ENCODE peak calls at places on chromosomes 7 and 10, in five cellular contexts. One of them, this sample, is unnamed.

GRCh38 chr10:103465411-103466179 is 6.9 kb upstream of the CALHM1 start:
- DNase-seq in psoas muscle: no peak
- DNase-seq in pancreas: no peak
- DNase-seq in GM12865: peak
- DNase-seq in OCI-LY7: no peak
- DNase-seq in this sample: peak

GRCh38 chr7:134690614-134691504 is 44.2 kb downstream of the BPGM start:
- DNase-seq in psoas muscle: no peak
- DNase-seq in pancreas: no peak
- DNase-seq in GM12865: no peak
- DNase-seq in OCI-LY7: no peak
- DNase-seq in this sample: no peak

GRCh38 chr7:16940777-16941176 is 59.0 kb upstream of the AGR3 start:
- DNase-seq in psoas muscle: no peak
- DNase-seq in pancreas: no peak
- DNase-seq in GM12865: no peak
- DNase-seq in OCI-LY7: no peak
- DNase-seq in this sample: no peak

GRCh38 chr7:38321515-38321944 is 48.1 kb upstream of the TARP start:
- DNase-seq in psoas muscle: no peak
- DNase-seq in pancreas: no peak
- DNase-seq in GM12865: no peak
- DNase-seq in OCI-LY7: no peak
- DNase-seq in this sample: no peak

GRCh38 chr7:91609525-91609924 is 271.0 kb downstream of the MTERF1 start:
- DNase-seq in psoas muscle: no peak
- DNase-seq in pancreas: no peak
- DNase-seq in GM12865: no peak
- DNase-seq in OCI-LY7: no peak
- DNase-seq in this sample: no peak

GRCh38 chr10:130621231-130621775 is 485.1 kb downstream of the GLRX3 start:
- DNase-seq in psoas muscle: no peak
- DNase-seq in pancreas: no peak
- DNase-seq in GM12865: no peak
- DNase-seq in OCI-LY7: no peak
- DNase-seq in this sample: no peak

GRCh38 chr7:44212018-44212417 is 11.2 kb downstream of the YKT6 start:
- DNase-seq in psoas muscle: no peak
- DNase-seq in pancreas: no peak
- DNase-seq in GM12865: no peak
- DNase-seq in OCI-LY7: no peak
- DNase-seq in this sample: no peak

GRCh38 chr10:60809157-60809556 is 30.9 kb downstream of the CDK1 start:
- DNase-seq in psoas muscle: no peak
- DNase-seq in pancreas: no peak
- DNase-seq in GM12865: no peak
- DNase-seq in OCI-LY7: no peak
- DNase-seq in this sample: no peak

GRCh38 chr10:110989016-110989415 is 69.6 kb downstream of the SHOC2 start:
- DNase-seq in psoas muscle: no peak
- DNase-seq in pancreas: no peak
- DNase-seq in GM12865: no peak
- DNase-seq in OCI-LY7: no peak
- DNase-seq in this sample: no peak

GRCh38 chr10:66176772-66177171 is 749.1 kb upstream of the LRRTM3 start:
- DNase-seq in psoas muscle: no peak
- DNase-seq in pancreas: no peak
- DNase-seq in GM12865: no peak
- DNase-seq in OCI-LY7: no peak
- DNase-seq in this sample: no peak

GRCh38 chr7:144408116-144408515 is 4.6 kb upstream of the NOBOX start:
- DNase-seq in psoas muscle: no peak
- DNase-seq in pancreas: no peak
- DNase-seq in GM12865: no peak
- DNase-seq in OCI-LY7: no peak
- DNase-seq in this sample: no peak

GRCh38 chr7:21912305-21912704 is 33.4 kb downstream of the CDCA7L start:
- DNase-seq in psoas muscle: no peak
- DNase-seq in pancreas: no peak
- DNase-seq in GM12865: no peak
- DNase-seq in OCI-LY7: no peak
- DNase-seq in this sample: no peak

GRCh38 chr10:132294561-132295320 is 13.0 kb downstream of the STK32C start:
- DNase-seq in psoas muscle: no peak
- DNase-seq in pancreas: no peak
- DNase-seq in GM12865: no peak
- DNase-seq in OCI-LY7: no peak
- DNase-seq in this sample: no peak

GRCh38 chr7:4681218-4681851 is 760 bp upstream of the FOXK1 start:
- DNase-seq in psoas muscle: no peak
- DNase-seq in pancreas: no peak
- DNase-seq in GM12865: no peak
- DNase-seq in OCI-LY7: peak
- DNase-seq in this sample: no peak

GRCh38 chr10:76149182-76149581 is 717.8 kb downstream of the LRMDA start:
- DNase-seq in psoas muscle: no peak
- DNase-seq in pancreas: no peak
- DNase-seq in GM12865: no peak
- DNase-seq in OCI-LY7: no peak
- DNase-seq in this sample: no peak

GRCh38 chr7:100893318-100893895 is 2.3 kb downstream of the ACHE start:
- DNase-seq in psoas muscle: no peak
- DNase-seq in pancreas: no peak
- DNase-seq in GM12865: no peak
- DNase-seq in OCI-LY7: no peak
- DNase-seq in this sample: no peak

GRCh38 chr7:15305002-15305600 is 256.7 kb downstream of the AGMO start:
- DNase-seq in psoas muscle: peak
- DNase-seq in pancreas: no peak
- DNase-seq in GM12865: peak
- DNase-seq in OCI-LY7: peak
- DNase-seq in this sample: peak
- H3K4me3 ChIP-seq in psoas muscle: no peak
- H3K4me3 ChIP-seq in pancreas: no peak
- H3K4me3 ChIP-seq in GM12865: no peak
- H3K4me3 ChIP-seq in OCI-LY7: no peak
- H3K4me3 ChIP-seq in this sample: no peak

GRCh38 chr10:49001402-49001801 is 61.8 kb upstream of the LRRC18 start:
- DNase-seq in psoas muscle: no peak
- DNase-seq in pancreas: no peak
- DNase-seq in GM12865: no peak
- DNase-seq in OCI-LY7: no peak
- DNase-seq in this sample: no peak
- TF ChIP-seq CTCF in psoas muscle: no peak
- TF ChIP-seq CTCF in pancreas: no peak
- TF ChIP-seq CTCF in GM12865: no peak
- TF ChIP-seq CTCF in OCI-LY7: peak
- TF ChIP-seq CTCF in this sample: peak

DNA sequence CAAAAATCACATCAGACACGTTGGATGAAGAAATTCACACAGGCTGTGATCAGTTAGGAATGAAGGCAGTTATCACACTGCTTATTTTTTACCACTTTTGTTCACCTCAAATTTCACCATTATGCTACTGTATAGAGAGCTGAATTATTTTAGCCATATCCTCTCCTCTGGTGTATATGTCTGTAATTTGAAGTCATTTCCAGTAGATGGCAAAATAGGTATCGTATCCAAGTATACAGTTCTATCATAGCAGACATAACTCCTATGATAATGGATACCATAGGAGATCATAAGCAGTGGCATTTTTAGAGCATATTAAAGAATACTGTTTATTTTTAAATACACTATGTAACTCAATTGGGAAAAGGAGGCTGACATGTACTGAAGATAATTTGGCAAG is 909.7 kb downstream of the DNAJB9 start:
- DNase-seq in psoas muscle: no peak
- DNase-seq in pancreas: no peak
- DNase-seq in GM12865: no peak
- DNase-seq in OCI-LY7: no peak
- DNase-seq in this sample: peak
- H3K4me3 ChIP-seq in psoas muscle: no peak
- H3K4me3 ChIP-seq in pancreas: no peak
- H3K4me3 ChIP-seq in GM12865: no peak
- H3K4me3 ChIP-seq in OCI-LY7: no peak
- H3K4me3 ChIP-seq in this sample: no peak

GRCh38 chr10:12428447-12429135 is 79.2 kb downstream of the CAMK1D start:
- DNase-seq in psoas muscle: no peak
- DNase-seq in pancreas: no peak
- DNase-seq in GM12865: no peak
- DNase-seq in OCI-LY7: no peak
- DNase-seq in this sample: no peak
- TF ChIP-seq CTCF in psoas muscle: no peak
- TF ChIP-seq CTCF in pancreas: no peak
- TF ChIP-seq CTCF in GM12865: no peak
- TF ChIP-seq CTCF in OCI-LY7: peak
- TF ChIP-seq CTCF in this sample: no peak

DNA sequence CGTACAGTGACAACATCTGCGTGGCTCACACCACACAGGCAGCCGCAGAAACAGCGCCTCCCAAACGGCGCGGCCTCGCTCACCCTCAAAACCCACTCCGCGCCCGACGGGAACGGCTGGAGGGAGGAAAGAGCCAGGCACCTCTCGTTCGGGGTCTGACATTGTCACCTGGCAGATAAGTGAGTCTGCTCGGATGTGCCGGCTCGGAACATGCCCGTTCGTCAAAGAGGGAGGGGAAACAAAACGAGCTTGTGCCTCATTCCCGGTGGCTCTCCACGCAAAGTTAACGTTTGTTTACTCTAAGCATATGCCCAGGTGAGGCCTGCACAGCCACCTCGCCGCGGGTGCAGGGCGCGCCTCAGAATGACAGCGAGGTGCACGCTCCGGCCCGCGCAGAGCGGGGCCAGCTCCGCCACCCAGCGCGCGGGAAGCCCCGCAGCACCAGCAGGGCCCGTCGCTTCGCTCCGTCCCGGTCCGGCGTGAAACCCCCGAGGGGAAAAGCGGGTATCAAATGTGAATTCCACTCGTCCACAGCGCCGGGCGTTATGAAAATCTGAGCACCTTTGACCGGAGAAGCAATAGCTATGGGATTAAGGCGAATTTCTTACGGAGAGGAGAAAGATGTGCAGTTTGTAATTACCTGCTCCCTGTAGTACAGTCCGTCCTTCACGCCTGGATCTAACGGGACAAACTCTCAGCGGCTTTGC is 13.1 kb downstream of the CNPY1 start:
- DNase-seq in psoas muscle: no peak
- DNase-seq in pancreas: no peak
- DNase-seq in GM12865: no peak
- DNase-seq in OCI-LY7: no peak
- DNase-seq in this sample: no peak
- H3K4me3 ChIP-seq in psoas muscle: peak
- H3K4me3 ChIP-seq in pancreas: no peak
- H3K4me3 ChIP-seq in GM12865: no peak
- H3K4me3 ChIP-seq in OCI-LY7: no peak
- H3K4me3 ChIP-seq in this sample: no peak

GRCh38 chr10:118102116-118102515 is 55.4 kb upstream of the RAB11FIP2 start:
- DNase-seq in psoas muscle: no peak
- DNase-seq in pancreas: no peak
- DNase-seq in GM12865: no peak
- DNase-seq in OCI-LY7: no peak
- DNase-seq in this sample: no peak
- TF ChIP-seq CTCF in psoas muscle: no peak
- TF ChIP-seq CTCF in pancreas: no peak
- TF ChIP-seq CTCF in GM12865: no peak
- TF ChIP-seq CTCF in OCI-LY7: no peak
- TF ChIP-seq CTCF in this sample: no peak

GRCh38 chr10:79445217-79445707 is at the start of gene ZCCHC24:
- DNase-seq in psoas muscle: peak
- DNase-seq in pancreas: peak
- DNase-seq in GM12865: peak
- DNase-seq in OCI-LY7: peak
- DNase-seq in this sample: no peak

GRCh38 chr10:79445708-79446450 is 455 bp upstream of the ZCCHC24 start:
- DNase-seq in psoas muscle: peak
- DNase-seq in pancreas: peak
- DNase-seq in GM12865: peak
- DNase-seq in OCI-LY7: peak
- DNase-seq in this sample: peak

GRCh38 chr10:79447911-79448731 is 2.7 kb upstream of the ZCCHC24 start:
- DNase-seq in psoas muscle: no peak
- DNase-seq in pancreas: no peak
- DNase-seq in GM12865: no peak
- DNase-seq in OCI-LY7: no peak
- DNase-seq in this sample: no peak

GRCh38 chr10:79444243-79445119 is 943 bp downstream of the ZCCHC24 start:
- DNase-seq in psoas muscle: peak
- DNase-seq in pancreas: peak
- DNase-seq in GM12865: peak
- DNase-seq in OCI-LY7: peak
- DNase-seq in this sample: peak

DNA sequence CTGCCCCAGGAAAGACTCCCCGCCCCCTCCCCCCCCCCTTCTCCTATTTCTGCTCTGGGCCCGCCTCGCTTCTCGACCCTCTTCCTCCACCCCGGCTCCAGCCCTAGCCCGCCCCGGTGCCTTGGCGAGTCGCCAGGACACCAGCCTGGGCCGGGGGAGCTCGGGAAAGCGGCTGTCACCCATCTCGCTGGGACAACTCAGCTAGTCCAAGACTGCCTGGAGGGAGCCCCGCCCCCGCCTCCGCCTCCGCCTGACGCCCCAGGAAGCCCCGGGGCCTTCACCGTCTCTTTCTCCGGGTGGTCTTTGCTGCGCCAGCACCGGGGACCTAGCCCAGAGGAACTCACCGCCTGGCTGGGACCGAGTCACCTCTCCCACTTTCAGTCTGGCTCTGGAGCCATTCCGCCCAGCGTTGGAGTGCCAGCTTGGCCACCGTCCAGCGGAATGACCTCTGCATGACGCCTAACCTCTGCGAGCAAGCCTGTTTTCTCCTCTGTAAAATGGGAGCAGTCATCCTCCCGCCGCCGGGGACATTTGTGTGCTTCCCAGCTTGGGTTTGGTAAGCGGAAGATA is 1.1 kb upstream of the ZCCHC24 start:
- DNase-seq in psoas muscle: peak
- DNase-seq in pancreas: peak
- DNase-seq in GM12865: no peak
- DNase-seq in OCI-LY7: no peak
- DNase-seq in this sample: no peak
- H3K4me3 ChIP-seq in psoas muscle: peak
- H3K4me3 ChIP-seq in pancreas: peak
- H3K4me3 ChIP-seq in GM12865: no peak
- H3K4me3 ChIP-seq in OCI-LY7: no peak
- H3K4me3 ChIP-seq in this sample: no peak

GRCh38 chr7:151608031-151608551 is 88.4 kb upstream of the RHEB start:
- DNase-seq in psoas muscle: no peak
- DNase-seq in pancreas: no peak
- DNase-seq in GM12865: no peak
- DNase-seq in OCI-LY7: no peak
- DNase-seq in this sample: no peak
- TF ChIP-seq CTCF in psoas muscle: no peak
- TF ChIP-seq CTCF in pancreas: no peak
- TF ChIP-seq CTCF in GM12865: no peak
- TF ChIP-seq CTCF in OCI-LY7: no peak
- TF ChIP-seq CTCF in this sample: no peak

GRCh38 chr7:117319211-117319610 is 3.6 kb downstream of the WNT2 start:
- DNase-seq in psoas muscle: no peak
- DNase-seq in pancreas: no peak
- DNase-seq in GM12865: no peak
- DNase-seq in OCI-LY7: no peak
- DNase-seq in this sample: no peak
- H3K4me3 ChIP-seq in psoas muscle: no peak
- H3K4me3 ChIP-seq in pancreas: no peak
- H3K4me3 ChIP-seq in GM12865: no peak
- H3K4me3 ChIP-seq in OCI-LY7: no peak
- H3K4me3 ChIP-seq in this sample: no peak

This sample was measured in LNCaP clone FGC.